ENCODE peak calls at places on chromosomes 11 and 22, in six cellular contexts. One of them, this sample, is unnamed.

GRCh38 chr22:38455063-38455529 is at the start of gene KCNJ4:
- DNase-seq in GF-D8: no peak
- DNase-seq in GM23248: no peak
- DNase-seq in HTR-8/SVneo: no peak
- DNase-seq in activated CD8-positive, alpha-beta memory T cell treated with anti-CD3 and anti-CD28 coated beads for 48 hours: no peak
- DNase-seq in NCI-H146: no peak
- DNase-seq in this sample: peak; percentile 48

GRCh38 chr11:120547871-120548681 is 36.5 kb downstream of the GRIK4 start:
- DNase-seq in GF-D8: no peak
- DNase-seq in GM23248: peak; percentile 99
- DNase-seq in HTR-8/SVneo: peak; percentile 94
- DNase-seq in activated CD8-positive, alpha-beta memory T cell treated with anti-CD3 and anti-CD28 coated beads for 48 hours: no peak
- DNase-seq in NCI-H146: peak; percentile 28
- DNase-seq in this sample: peak; percentile 96

GRCh38 chr22:42596376-42596775 is 18.3 kb downstream of the POLDIP3 start:
- DNase-seq in GF-D8: no peak
- DNase-seq in GM23248: no peak
- DNase-seq in HTR-8/SVneo: no peak
- DNase-seq in activated CD8-positive, alpha-beta memory T cell treated with anti-CD3 and anti-CD28 coated beads for 48 hours: no peak
- DNase-seq in NCI-H146: no peak
- DNase-seq in this sample: no peak

GRCh38 chr11:47532597-47533213 is 20.2 kb downstream of the CELF1 start:
- DNase-seq in GF-D8: no peak
- DNase-seq in GM23248: peak; percentile 42
- DNase-seq in HTR-8/SVneo: no peak
- DNase-seq in activated CD8-positive, alpha-beta memory T cell treated with anti-CD3 and anti-CD28 coated beads for 48 hours: no peak
- DNase-seq in NCI-H146: peak; percentile 21
- DNase-seq in this sample: peak; percentile 38

GRCh38 chr11:35139883-35140282 is 912 bp downstream of the CD44 start:
- DNase-seq in GF-D8: no peak
- DNase-seq in GM23248: peak; percentile 51
- DNase-seq in HTR-8/SVneo: peak; percentile 32
- DNase-seq in activated CD8-positive, alpha-beta memory T cell treated with anti-CD3 and anti-CD28 coated beads for 48 hours: no peak
- DNase-seq in NCI-H146: no peak
- DNase-seq in this sample: peak; percentile 87

GRCh38 chr11:29271616-29272015 is 745.2 kb downstream of the KCNA4 start:
- DNase-seq in GF-D8: no peak
- DNase-seq in GM23248: no peak
- DNase-seq in HTR-8/SVneo: no peak
- DNase-seq in activated CD8-positive, alpha-beta memory T cell treated with anti-CD3 and anti-CD28 coated beads for 48 hours: no peak
- DNase-seq in NCI-H146: no peak
- DNase-seq in this sample: no peak

GRCh38 chr11:11968511-11969280 is 39.7 kb downstream of the DKK3 start:
- DNase-seq in GF-D8: no peak
- DNase-seq in GM23248: peak; percentile 82
- DNase-seq in HTR-8/SVneo: no peak
- DNase-seq in activated CD8-positive, alpha-beta memory T cell treated with anti-CD3 and anti-CD28 coated beads for 48 hours: no peak
- DNase-seq in NCI-H146: no peak
- DNase-seq in this sample: peak; percentile 79

GRCh38 chr11:1108246-1108900 is 33.7 kb downstream of the MUC2 start:
- DNase-seq in GF-D8: no peak
- DNase-seq in GM23248: no peak
- DNase-seq in HTR-8/SVneo: no peak
- DNase-seq in activated CD8-positive, alpha-beta memory T cell treated with anti-CD3 and anti-CD28 coated beads for 48 hours: no peak
- DNase-seq in NCI-H146: no peak
- DNase-seq in this sample: no peak

GRCh38 chr22:45638834-45639746 is 32.5 kb upstream of the ATXN10 start:
- DNase-seq in GF-D8: no peak
- DNase-seq in GM23248: peak; percentile 89
- DNase-seq in HTR-8/SVneo: peak; percentile 72
- DNase-seq in activated CD8-positive, alpha-beta memory T cell treated with anti-CD3 and anti-CD28 coated beads for 48 hours: no peak
- DNase-seq in NCI-H146: peak; percentile 15
- DNase-seq in this sample: no peak

GRCh38 chr11:120241277-120241676 is 1.3 kb downstream of the POU2F3 start:
- DNase-seq in GF-D8: no peak
- DNase-seq in GM23248: no peak
- DNase-seq in HTR-8/SVneo: no peak
- DNase-seq in activated CD8-positive, alpha-beta memory T cell treated with anti-CD3 and anti-CD28 coated beads for 48 hours: no peak
- DNase-seq in NCI-H146: no peak
- DNase-seq in this sample: no peak

GRCh38 chr11:110172666-110173065 is 79.5 kb downstream of the ZC3H12C start:
- DNase-seq in GF-D8: no peak
- DNase-seq in GM23248: peak; percentile 17
- DNase-seq in HTR-8/SVneo: no peak
- DNase-seq in activated CD8-positive, alpha-beta memory T cell treated with anti-CD3 and anti-CD28 coated beads for 48 hours: no peak
- DNase-seq in NCI-H146: no peak
- DNase-seq in this sample: no peak

GRCh38 chr11:68684385-68685356 is at the start of gene GAL:
- DNase-seq in GF-D8: no peak
- DNase-seq in GM23248: peak; percentile 69
- DNase-seq in HTR-8/SVneo: no peak
- DNase-seq in activated CD8-positive, alpha-beta memory T cell treated with anti-CD3 and anti-CD28 coated beads for 48 hours: no peak
- DNase-seq in NCI-H146: peak; percentile 25
- DNase-seq in this sample: no peak

GRCh38 chr22:45429921-45430775 is 16.7 kb downstream of the RIBC2 start:
- DNase-seq in GF-D8: no peak
- DNase-seq in GM23248: no peak
- DNase-seq in HTR-8/SVneo: no peak
- DNase-seq in activated CD8-positive, alpha-beta memory T cell treated with anti-CD3 and anti-CD28 coated beads for 48 hours: no peak
- DNase-seq in NCI-H146: no peak
- DNase-seq in this sample: no peak

GRCh38 chr11:132874638-132875037 is 657.7 kb downstream of the OPCML start:
- DNase-seq in GF-D8: no peak
- DNase-seq in GM23248: peak; percentile 79
- DNase-seq in HTR-8/SVneo: peak; percentile 15
- DNase-seq in activated CD8-positive, alpha-beta memory T cell treated with anti-CD3 and anti-CD28 coated beads for 48 hours: no peak
- DNase-seq in NCI-H146: no peak
- DNase-seq in this sample: no peak

GRCh38 chr11:2748061-2748813 is 48.4 kb upstream of the KCNQ1OT1 start:
- DNase-seq in GF-D8: no peak
- DNase-seq in GM23248: no peak
- DNase-seq in HTR-8/SVneo: no peak
- DNase-seq in activated CD8-positive, alpha-beta memory T cell treated with anti-CD3 and anti-CD28 coated beads for 48 hours: no peak
- DNase-seq in NCI-H146: no peak
- DNase-seq in this sample: no peak

GRCh38 chr11:95584589-95584988 is 205.0 kb downstream of the FAM76B start:
- DNase-seq in GF-D8: no peak
- DNase-seq in GM23248: no peak
- DNase-seq in HTR-8/SVneo: no peak
- DNase-seq in activated CD8-positive, alpha-beta memory T cell treated with anti-CD3 and anti-CD28 coated beads for 48 hours: no peak
- DNase-seq in NCI-H146: no peak
- DNase-seq in this sample: no peak

GRCh38 chr22:33401291-33401690 is 343.1 kb upstream of the SYN3 start:
- DNase-seq in GF-D8: no peak
- DNase-seq in GM23248: peak; percentile 71
- DNase-seq in HTR-8/SVneo: no peak
- DNase-seq in activated CD8-positive, alpha-beta memory T cell treated with anti-CD3 and anti-CD28 coated beads for 48 hours: no peak
- DNase-seq in NCI-H146: peak; percentile 63
- DNase-seq in this sample: no peak

GRCh38 chr11:15727125-15727524 is 612.4 kb downstream of the INSC start:
- DNase-seq in GF-D8: no peak
- DNase-seq in GM23248: no peak
- DNase-seq in HTR-8/SVneo: no peak
- DNase-seq in activated CD8-positive, alpha-beta memory T cell treated with anti-CD3 and anti-CD28 coated beads for 48 hours: no peak
- DNase-seq in NCI-H146: no peak
- DNase-seq in this sample: no peak

GRCh38 chr11:59216654-59217640 is 4.2 kb upstream of the MPEG1 start:
- DNase-seq in GF-D8: peak; percentile 70
- DNase-seq in GM23248: peak; percentile 71
- DNase-seq in HTR-8/SVneo: no peak
- DNase-seq in activated CD8-positive, alpha-beta memory T cell treated with anti-CD3 and anti-CD28 coated beads for 48 hours: no peak
- DNase-seq in NCI-H146: no peak
- DNase-seq in this sample: no peak

GRCh38 chr11:47272706-47273105 is 2.8 kb downstream of the MADD start:
- DNase-seq in GF-D8: no peak
- DNase-seq in GM23248: peak; percentile 53
- DNase-seq in HTR-8/SVneo: no peak
- DNase-seq in activated CD8-positive, alpha-beta memory T cell treated with anti-CD3 and anti-CD28 coated beads for 48 hours: no peak
- DNase-seq in NCI-H146: no peak
- DNase-seq in this sample: no peak

GRCh38 chr11:2563216-2564007 is 118.6 kb downstream of the KCNQ1 start:
- DNase-seq in GF-D8: no peak
- DNase-seq in GM23248: no peak
- DNase-seq in HTR-8/SVneo: no peak
- DNase-seq in activated CD8-positive, alpha-beta memory T cell treated with anti-CD3 and anti-CD28 coated beads for 48 hours: no peak
- DNase-seq in NCI-H146: no peak
- DNase-seq in this sample: no peak

GRCh38 chr22:37086184-37086583 is 23.3 kb downstream of the TMPRSS6 start:
- DNase-seq in GF-D8: no peak
- DNase-seq in GM23248: no peak
- DNase-seq in HTR-8/SVneo: no peak
- DNase-seq in activated CD8-positive, alpha-beta memory T cell treated with anti-CD3 and anti-CD28 coated beads for 48 hours: no peak
- DNase-seq in NCI-H146: no peak
- DNase-seq in this sample: no peak

GRCh38 chr11:64605656-64606585 is 14.9 kb downstream of the SLC22A12 start:
- DNase-seq in GF-D8: no peak
- DNase-seq in GM23248: no peak
- DNase-seq in HTR-8/SVneo: no peak
- DNase-seq in activated CD8-positive, alpha-beta memory T cell treated with anti-CD3 and anti-CD28 coated beads for 48 hours: no peak
- DNase-seq in NCI-H146: no peak
- DNase-seq in this sample: no peak

GRCh38 chr11:72144807-72145565 is 9.5 kb downstream of the FOLR3 start:
- DNase-seq in GF-D8: no peak
- DNase-seq in GM23248: peak; percentile 85
- DNase-seq in HTR-8/SVneo: peak; percentile 51
- DNase-seq in activated CD8-positive, alpha-beta memory T cell treated with anti-CD3 and anti-CD28 coated beads for 48 hours: no peak
- DNase-seq in NCI-H146: no peak
- DNase-seq in this sample: no peak

GRCh38 chr11:123033895-123034294 is 28.0 kb downstream of the HSPA8 start:
- DNase-seq in GF-D8: no peak
- DNase-seq in GM23248: peak; percentile 46
- DNase-seq in HTR-8/SVneo: no peak
- DNase-seq in activated CD8-positive, alpha-beta memory T cell treated with anti-CD3 and anti-CD28 coated beads for 48 hours: no peak
- DNase-seq in NCI-H146: peak; percentile 61
- DNase-seq in this sample: peak; percentile 69

GRCh38 chr11:112877561-112877960 is 83.7 kb upstream of the NCAM1 start:
- DNase-seq in GF-D8: no peak
- DNase-seq in GM23248: no peak
- DNase-seq in HTR-8/SVneo: no peak
- DNase-seq in activated CD8-positive, alpha-beta memory T cell treated with anti-CD3 and anti-CD28 coated beads for 48 hours: no peak
- DNase-seq in NCI-H146: peak; percentile 81
- DNase-seq in this sample: peak; percentile 92

GRCh38 chr11:13699041-13699440 is 30.6 kb downstream of the FAR1 start:
- DNase-seq in GF-D8: no peak
- DNase-seq in GM23248: no peak
- DNase-seq in HTR-8/SVneo: no peak
- DNase-seq in activated CD8-positive, alpha-beta memory T cell treated with anti-CD3 and anti-CD28 coated beads for 48 hours: no peak
- DNase-seq in NCI-H146: no peak
- DNase-seq in this sample: no peak

GRCh38 chr11:14611939-14612338 is 31.7 kb upstream of the PDE3B start:
- DNase-seq in GF-D8: peak; percentile 22
- DNase-seq in GM23248: no peak
- DNase-seq in HTR-8/SVneo: no peak
- DNase-seq in activated CD8-positive, alpha-beta memory T cell treated with anti-CD3 and anti-CD28 coated beads for 48 hours: no peak
- DNase-seq in NCI-H146: no peak
- DNase-seq in this sample: no peak

GRCh38 chr11:125413226-125413625 is 82.8 kb downstream of the FEZ1 start:
- DNase-seq in GF-D8: no peak
- DNase-seq in GM23248: no peak
- DNase-seq in HTR-8/SVneo: no peak
- DNase-seq in activated CD8-positive, alpha-beta memory T cell treated with anti-CD3 and anti-CD28 coated beads for 48 hours: no peak
- DNase-seq in NCI-H146: no peak
- DNase-seq in this sample: no peak

GRCh38 chr11:83840326-83840725 is 554.2 kb upstream of the CCDC90B start:
- DNase-seq in GF-D8: no peak
- DNase-seq in GM23248: no peak
- DNase-seq in HTR-8/SVneo: no peak
- DNase-seq in activated CD8-positive, alpha-beta memory T cell treated with anti-CD3 and anti-CD28 coated beads for 48 hours: no peak
- DNase-seq in NCI-H146: no peak
- DNase-seq in this sample: no peak

GRCh38 chr11:84498016-84498415 is 1129.1 kb downstream of the DLG2 start:
- DNase-seq in GF-D8: no peak
- DNase-seq in GM23248: peak; percentile 82
- DNase-seq in HTR-8/SVneo: no peak
- DNase-seq in activated CD8-positive, alpha-beta memory T cell treated with anti-CD3 and anti-CD28 coated beads for 48 hours: no peak
- DNase-seq in NCI-H146: no peak
- DNase-seq in this sample: no peak

GRCh38 chr22:22769434-22770279 is 118.0 kb upstream of the IGLL5 start:
- DNase-seq in GF-D8: no peak
- DNase-seq in GM23248: peak; percentile 23
- DNase-seq in HTR-8/SVneo: no peak
- DNase-seq in activated CD8-positive, alpha-beta memory T cell treated with anti-CD3 and anti-CD28 coated beads for 48 hours: no peak
- DNase-seq in NCI-H146: no peak
- DNase-seq in this sample: no peak

GRCh38 chr11:89498845-89499448 is 7.8 kb upstream of the NOX4 start:
- DNase-seq in GF-D8: no peak
- DNase-seq in GM23248: no peak
- DNase-seq in HTR-8/SVneo: no peak
- DNase-seq in activated CD8-positive, alpha-beta memory T cell treated with anti-CD3 and anti-CD28 coated beads for 48 hours: no peak
- DNase-seq in NCI-H146: no peak
- DNase-seq in this sample: peak; percentile 49

GRCh38 chr11:79973701-79974626 is 533.1 kb upstream of the TENM4 start:
- DNase-seq in GF-D8: no peak
- DNase-seq in GM23248: no peak
- DNase-seq in HTR-8/SVneo: peak; percentile 12
- DNase-seq in activated CD8-positive, alpha-beta memory T cell treated with anti-CD3 and anti-CD28 coated beads for 48 hours: no peak
- DNase-seq in NCI-H146: no peak
- DNase-seq in this sample: peak; percentile 15

GRCh38 chr11:5737091-5737490 is 843 bp downstream of the OR56B1 start:
- DNase-seq in GF-D8: no peak
- DNase-seq in GM23248: peak; percentile 24
- DNase-seq in HTR-8/SVneo: no peak
- DNase-seq in activated CD8-positive, alpha-beta memory T cell treated with anti-CD3 and anti-CD28 coated beads for 48 hours: no peak
- DNase-seq in NCI-H146: no peak
- DNase-seq in this sample: no peak

GRCh38 chr11:70108250-70108649 is 30.1 kb downstream of the ANO1 start:
- DNase-seq in GF-D8: no peak
- DNase-seq in GM23248: peak; percentile 76
- DNase-seq in HTR-8/SVneo: no peak
- DNase-seq in activated CD8-positive, alpha-beta memory T cell treated with anti-CD3 and anti-CD28 coated beads for 48 hours: no peak
- DNase-seq in NCI-H146: no peak
- DNase-seq in this sample: no peak

GRCh38 chr22:31244044-31244942 is 32.2 kb downstream of the LIMK2 start:
- DNase-seq in GF-D8: no peak
- DNase-seq in GM23248: peak; percentile 97
- DNase-seq in HTR-8/SVneo: peak; percentile 69
- DNase-seq in activated CD8-positive, alpha-beta memory T cell treated with anti-CD3 and anti-CD28 coated beads for 48 hours: no peak
- DNase-seq in NCI-H146: no peak
- DNase-seq in this sample: peak; percentile 49

GRCh38 chr11:58921778-58922390 is 17.4 kb upstream of the GLYATL1 start:
- DNase-seq in GF-D8: no peak
- DNase-seq in GM23248: no peak
- DNase-seq in HTR-8/SVneo: no peak
- DNase-seq in activated CD8-positive, alpha-beta memory T cell treated with anti-CD3 and anti-CD28 coated beads for 48 hours: no peak
- DNase-seq in NCI-H146: peak; percentile 21
- DNase-seq in this sample: peak; percentile 65

GRCh38 chr11:31711137-31711536 is 100.0 kb downstream of the PAX6 start:
- DNase-seq in GF-D8: no peak
- DNase-seq in GM23248: no peak
- DNase-seq in HTR-8/SVneo: no peak
- DNase-seq in activated CD8-positive, alpha-beta memory T cell treated with anti-CD3 and anti-CD28 coated beads for 48 hours: no peak
- DNase-seq in NCI-H146: no peak
- DNase-seq in this sample: no peak

GRCh38 chr22:36352775-36353507 is 34.8 kb downstream of the MYH9 start:
- DNase-seq in GF-D8: no peak
- DNase-seq in GM23248: no peak
- DNase-seq in HTR-8/SVneo: no peak
- DNase-seq in activated CD8-positive, alpha-beta memory T cell treated with anti-CD3 and anti-CD28 coated beads for 48 hours: no peak
- DNase-seq in NCI-H146: peak; percentile 25
- DNase-seq in this sample: no peak

This sample was measured in NCI-H69.